ENCODE peak calls at places on chromosomes 11 and 22, in six cellular contexts. O is heart left ventricle, J is ascending aorta, E is lung, Q is fibroblast of lung, M is neural progenitor cell. S is an unnamed sample.

GRCh38 chr22:32985899-32986772 is 72.0 kb downstream of the SYN3 start:
- DNase-seq in M (peak), E (peak), O (peak), Q (peak), J (no peak), S (peak)

GRCh38 chr22:27873476-27873875 is 45.6 kb downstream of the PITPNB start:
- DNase-seq in M (no peak), E (no peak), J (no peak), Q (no peak), O (peak), S (no peak)

GRCh38 chr11:73047773-73048371 is 94.2 kb downstream of the FCHSD2 start:
- DNase-seq in E (no peak), O (no peak), M (no peak), J (no peak), Q (no peak), S (no peak)

GRCh38 chr11:15097411-15097810 is 17.3 kb upstream of the INSC start:
- DNase-seq in Q (no peak), O (no peak), J (no peak), M (no peak), E (no peak), S (no peak)

GRCh38 chr11:111748035-111748804 is 18.0 kb downstream of the PPP2R1B start:
- DNase-seq in J (no peak), M (no peak), O (no peak), E (no peak), Q (no peak), S (no peak)

GRCh38 chr11:134071766-134072403 is 3.0 kb downstream of the JAM3 start:
- DNase-seq in J (no peak), M (no peak), O (no peak), Q (no peak), E (no peak), S (no peak)

GRCh38 chr22:17318817-17319216 is 50.4 kb upstream of the CECR2 start:
- DNase-seq in O (no peak), Q (no peak), J (no peak), E (peak), M (no peak), S (no peak)

GRCh38 chr11:68141247-68142027 is 20.2 kb upstream of the CHKA start:
- DNase-seq in O (no peak), Q (no peak), E (no peak), J (no peak), M (no peak), S (no peak)

GRCh38 chr11:19651654-19652053 is 61.0 kb upstream of the NAV2 start:
- DNase-seq in Q (peak), M (no peak), E (no peak), O (no peak), J (no peak), S (no peak)

GRCh38 chr11:85307381-85307780 is 319.8 kb downstream of the DLG2 start:
- DNase-seq in Q (no peak), O (no peak), E (no peak), M (no peak), J (no peak), S (no peak)

GRCh38 chr11:39346043-39346442 is 2113.4 kb downstream of the LRRC4C start:
- DNase-seq in E (no peak), J (no peak), M (no peak), Q (no peak), O (no peak), S (no peak)

GRCh38 chr11:16833026-16833425 is 94.6 kb downstream of the C11orf58 start:
- DNase-seq in J (no peak), O (no peak), M (peak), Q (no peak), E (no peak), S (no peak)

GRCh38 chr11:115368616-115369015 is 135.6 kb downstream of the CADM1 start:
- DNase-seq in E (no peak), Q (no peak), M (no peak), J (no peak), O (no peak), S (no peak)

GRCh38 chr11:1460396-1460795 is 26.2 kb downstream of the MOB2 start:
- DNase-seq in O (no peak), E (peak), Q (peak), M (no peak), J (peak), S (no peak)

GRCh38 chr11:29075726-29076125 is 941.1 kb downstream of the KCNA4 start:
- DNase-seq in E (no peak), M (no peak), O (no peak), J (no peak), Q (no peak), S (no peak)

GRCh38 chr11:15897211-15897960 is 459.0 kb downstream of the SOX6 start:
- DNase-seq in J (no peak), E (no peak), O (no peak), M (no peak), Q (peak), S (peak)

GRCh38 chr11:2762451-2762850 is 62.7 kb upstream of the KCNQ1OT1 start:
- DNase-seq in M (no peak), J (peak), E (peak), Q (no peak), O (peak), S (no peak)

GRCh38 chr11:87036756-87037449 is 831 bp upstream of the TMEM135 start:
- DNase-seq in E (no peak), M (no peak), J (no peak), Q (no peak), O (peak), S (no peak)

GRCh38 chr11:539971-540481 is 2.7 kb downstream of the LRRC56 start:
- DNase-seq in M (no peak), E (no peak), O (no peak), J (no peak), Q (no peak), S (no peak)

GRCh38 chr22:22076937-22077703 is 94.5 kb upstream of the TOP3B start:
- DNase-seq in E (no peak), O (no peak), M (no peak), J (no peak), Q (peak), S (no peak)

GRCh38 chr11:71383461-71383860 is 64.7 kb downstream of the DHCR7 start:
- DNase-seq in M (no peak), O (no peak), E (no peak), J (no peak), Q (no peak), S (no peak)

GRCh38 chr11:103111400-103111799 is 2.2 kb downstream of the DYNC2H1 start:
- DNase-seq in E (no peak), O (no peak), Q (no peak), J (no peak), M (no peak), S (no peak)

GRCh38 chr11:124970925-124971324 is 16.9 kb downstream of the CCDC15 start:
- DNase-seq in M (peak), Q (peak), J (no peak), O (no peak), E (no peak), S (peak)
- TF ChIP-seq CTCF in M (peak), Q (peak), J (no peak), O (no peak), E (no peak), S (no peak)

GRCh38 chr11:95566151-95566670 is 223.4 kb downstream of the FAM76B start:
- DNase-seq in J (no peak), M (no peak), E (no peak), O (no peak), Q (peak), S (peak)

GRCh38 chr11:95559899-95560298 is 229.7 kb downstream of the FAM76B start:
- DNase-seq in M (no peak), Q (no peak), O (no peak), E (no peak), J (peak), S (no peak)

GRCh38 chr11:95565692-95566091 is 223.9 kb downstream of the FAM76B start:
- DNase-seq in M (peak), J (no peak), E (no peak), Q (no peak), O (no peak), S (peak)

GRCh38 chr11:95563859-95564258 is 225.7 kb downstream of the FAM76B start:
- DNase-seq in Q (no peak), O (no peak), J (no peak), M (no peak), E (no peak), S (no peak)

GRCh38 chr11:95563173-95563572 is 226.4 kb downstream of the FAM76B start:
- DNase-seq in M (no peak), O (no peak), J (no peak), E (no peak), Q (no peak), S (no peak)
- H3K4me3 ChIP-seq in M (no peak), O (no peak), J (no peak), E (no peak), Q (no peak), S (no peak)

DNA sequence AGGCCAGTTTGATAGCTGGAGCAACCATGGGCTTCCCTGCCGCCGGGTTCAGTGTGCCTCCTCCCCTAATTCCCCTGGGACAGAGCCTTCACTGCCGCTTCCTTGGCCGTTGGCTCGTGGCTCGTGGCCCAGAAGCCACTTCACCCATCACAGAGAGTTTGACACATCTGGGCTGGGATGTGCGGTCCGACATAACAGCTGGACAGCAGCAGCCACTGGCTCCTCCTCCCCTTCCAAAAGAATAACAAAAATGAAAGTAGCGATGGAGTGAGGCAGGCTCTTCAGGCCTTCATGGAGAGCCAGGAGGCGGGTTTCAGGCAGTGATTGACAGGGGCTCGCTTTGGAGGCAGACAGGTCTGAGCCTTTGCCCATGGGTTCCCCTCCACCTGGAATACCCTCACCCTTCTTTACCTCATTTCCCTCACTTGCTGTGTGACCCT is 8.2 kb downstream of the CREB3L1 start:
- DNase-seq in J (no peak), E (no peak), Q (peak), M (no peak), O (no peak), S (no peak)
- H3K27ac ChIP-seq in J (no peak), E (no peak), Q (peak), M (no peak), O (peak), S (no peak)

GRCh38 chr22:42114721-42115120 is 15.9 kb downstream of the CYP2D6 start:
- DNase-seq in Q (peak), O (no peak), E (no peak), M (peak), J (no peak), S (peak)
- TF ChIP-seq CTCF in Q (peak), O (peak), E (no peak), M (peak), J (no peak), S (peak)

GRCh38 chr11:117180661-117181585 is 2.4 kb downstream of the SIDT2 start:
- DNase-seq in E (peak), O (peak), M (peak), Q (peak), J (no peak), S (peak)
- H3K4me3 ChIP-seq in E (no peak), O (peak), M (no peak), Q (no peak), J (peak), S (no peak)

GRCh38 chr11:12735262-12735661 is 61.0 kb downstream of the TEAD1 start:
- DNase-seq in O (no peak), J (no peak), Q (no peak), E (no peak), M (no peak), S (no peak)

GRCh38 chr11:12729941-12730340 is 55.7 kb downstream of the TEAD1 start:
- DNase-seq in E (no peak), Q (no peak), O (no peak), J (no peak), M (no peak), S (no peak)

GRCh38 chr11:12733091-12733490 is 58.9 kb downstream of the TEAD1 start:
- DNase-seq in Q (no peak), E (no peak), J (no peak), O (no peak), M (no peak), S (no peak)

GRCh38 chr11:12728417-12728816 is 54.2 kb downstream of the TEAD1 start:
- DNase-seq in M (no peak), J (no peak), O (no peak), E (no peak), Q (no peak), S (no peak)

DNA sequence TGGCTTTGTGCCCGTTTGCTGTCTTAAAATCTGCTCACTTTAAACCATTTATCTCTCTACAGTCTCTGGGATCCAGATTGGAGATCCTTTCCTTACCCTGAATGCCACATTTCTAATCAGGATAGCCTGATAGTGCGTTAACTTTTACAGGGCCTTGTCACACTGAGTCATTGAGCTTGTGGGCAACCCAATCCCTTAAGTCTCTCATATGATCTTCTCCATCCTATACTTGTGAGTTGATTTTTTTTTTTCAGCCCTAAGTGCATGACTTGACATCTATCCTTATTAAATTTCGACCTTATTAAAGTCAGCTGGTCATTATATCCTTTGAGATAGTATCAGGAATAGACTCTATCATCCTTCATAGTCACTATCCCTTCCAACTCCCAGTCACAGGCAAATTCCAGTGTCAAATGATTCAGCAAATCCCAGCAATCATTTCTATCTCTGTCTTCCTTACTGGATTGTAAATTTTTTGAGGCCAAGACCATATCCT is 57.7 kb downstream of the TEAD1 start:
- DNase-seq in O (no peak), M (no peak), J (no peak), Q (no peak), E (no peak), S (no peak)
- H3K27ac ChIP-seq in O (no peak), M (no peak), J (no peak), Q (no peak), E (no peak), S (no peak)

S was measured in A673.